ENCODE peak calls at places on chromosomes 6 and 20, in six cellular contexts. J is mesendoderm; A is GM23248; Z is neuronal stem cell; G is effector memory CD4-positive, alpha-beta T cell; M is right lobe of liver. Q is an unnamed sample.

GRCh38 chr20:21571841-21572690 is 58.2 kb upstream of the NKX2-2 start:
- DNase-seq in J (peak; percentile 20), A (peak; percentile 37), Z (peak; percentile 24), G (no peak), M (no peak), Q (peak; percentile 50)

GRCh38 chr20:44642203-44643153 is 9.0 kb downstream of the ADA start:
- DNase-seq in J (peak; percentile 93), A (peak; percentile 87), Z (no peak), G (no peak), M (peak; percentile 73), Q (peak; percentile 75)

GRCh38 chr6:153090241-153090930 is 40.7 kb downstream of the RGS17 start:
- DNase-seq in J (no peak), A (peak; percentile 89), Z (no peak), G (no peak), M (no peak), Q (no peak)

GRCh38 chr6:63923139-63923739 is 287.6 kb downstream of the PHF3 start:
- DNase-seq in J (peak; percentile 25), A (peak; percentile 54), Z (no peak), G (no peak), M (no peak), Q (no peak)

GRCh38 chr20:39381598-39381997 is 419.5 kb downstream of the DHX35 start:
- DNase-seq in J (peak; percentile 54), A (no peak), Z (peak; percentile 2), G (no peak), M (no peak), Q (no peak)

GRCh38 chr20:11719153-11719552 is 198.5 kb upstream of the BTBD3 start:
- DNase-seq in J (no peak), A (no peak), Z (no peak), G (no peak), M (no peak), Q (no peak)

GRCh38 chr6:79543886-79544285 is 6.7 kb upstream of the LCA5 start:
- DNase-seq in J (no peak), A (no peak), Z (no peak), G (no peak), M (no peak), Q (no peak)

GRCh38 chr6:15324427-15324985 is 78.6 kb downstream of the JARID2 start:
- DNase-seq in J (no peak), A (no peak), Z (no peak), G (no peak), M (no peak), Q (no peak)

GRCh38 chr6:159691133-159691962 is 1.7 kb downstream of the SOD2 start:
- DNase-seq in J (peak; percentile 58), A (peak; percentile 86), Z (no peak), G (no peak), M (no peak), Q (no peak)

GRCh38 chr6:28719275-28719940 is 193.7 kb downstream of the GPX5 start:
- DNase-seq in J (peak; percentile 84), A (peak; percentile 42), Z (no peak), G (no peak), M (no peak), Q (no peak)

GRCh38 chr6:40896696-40897095 is 142.3 kb downstream of the UNC5CL start:
- DNase-seq in J (no peak), A (no peak), Z (no peak), G (no peak), M (no peak), Q (no peak)

GRCh38 chr6:40899684-40900155 is 139.3 kb downstream of the UNC5CL start:
- DNase-seq in J (no peak), A (no peak), Z (no peak), G (no peak), M (peak; percentile 63), Q (peak; percentile 47)

GRCh38 chr6:40900791-40901190 is 138.2 kb downstream of the UNC5CL start:
- DNase-seq in J (no peak), A (no peak), Z (no peak), G (no peak), M (no peak), Q (no peak)

GRCh38 chr6:40897390-40898003 is 141.5 kb downstream of the UNC5CL start:
- DNase-seq in J (no peak), A (no peak), Z (no peak), G (no peak), M (peak; percentile 72), Q (no peak)

DNA sequence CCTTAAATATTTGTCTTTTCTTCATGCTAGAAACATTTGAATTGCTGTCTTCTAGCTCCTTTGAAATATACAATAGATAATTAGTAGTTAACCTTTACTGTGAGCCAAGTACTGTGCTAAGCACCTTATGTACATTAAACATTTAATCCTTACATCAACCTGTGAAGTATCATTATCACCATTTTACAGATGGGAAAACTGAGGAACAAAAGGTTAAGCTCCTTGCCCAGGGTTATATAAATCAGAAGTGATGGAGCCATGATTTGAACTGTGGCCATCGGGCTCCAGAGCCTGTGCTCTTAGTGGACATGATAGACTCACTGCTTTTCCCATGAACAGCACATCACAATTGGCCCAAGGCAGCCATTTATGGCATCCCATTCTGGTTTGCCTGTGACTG is 140.9 kb downstream of the UNC5CL start:
- DNase-seq in J (no peak), A (no peak), Z (no peak), G (no peak), M (no peak), Q (no peak)
- H3K27ac ChIP-seq in J (no peak overlapping the region), A (no peak overlapping the region), Z (no peak overlapping the region), G (no peak overlapping the region), M (no peak overlapping the region), Q (no peak overlapping the region)

DNA sequence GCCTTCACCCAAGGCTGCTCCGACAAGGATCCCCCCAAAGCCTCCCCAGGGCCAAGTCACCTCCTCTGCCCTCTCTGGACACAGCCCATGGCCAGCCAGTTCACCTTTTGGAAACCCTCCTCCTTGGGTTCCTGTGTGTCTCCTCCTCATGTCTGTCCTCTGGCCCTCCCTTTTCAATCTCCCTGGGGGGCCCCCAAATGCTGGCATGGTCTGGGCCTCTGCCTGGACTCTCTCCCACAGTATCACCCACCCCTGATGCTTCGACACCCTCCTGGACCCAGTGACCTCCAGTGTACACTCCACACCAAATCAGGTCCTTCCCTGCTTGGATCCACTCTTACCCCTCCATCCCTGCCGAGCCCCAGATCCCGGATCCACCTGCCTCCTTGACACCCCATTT is 46.7 kb upstream of the NNAT start:
- DNase-seq in J (no peak), A (no peak), Z (no peak), G (no peak), M (no peak), Q (no peak)
- H3K27me3 ChIP-seq in J (no peaks in the 10 kb centered on the region), A (peaks cover 18% of the 10 kb centered on the region), Z (peaks cover 4% of the 10 kb centered on the region), G (peaks cover 2% of the 10 kb centered on the region), M (no peaks in the 10 kb centered on the region), Q (no peaks in the 10 kb centered on the region)

DNA sequence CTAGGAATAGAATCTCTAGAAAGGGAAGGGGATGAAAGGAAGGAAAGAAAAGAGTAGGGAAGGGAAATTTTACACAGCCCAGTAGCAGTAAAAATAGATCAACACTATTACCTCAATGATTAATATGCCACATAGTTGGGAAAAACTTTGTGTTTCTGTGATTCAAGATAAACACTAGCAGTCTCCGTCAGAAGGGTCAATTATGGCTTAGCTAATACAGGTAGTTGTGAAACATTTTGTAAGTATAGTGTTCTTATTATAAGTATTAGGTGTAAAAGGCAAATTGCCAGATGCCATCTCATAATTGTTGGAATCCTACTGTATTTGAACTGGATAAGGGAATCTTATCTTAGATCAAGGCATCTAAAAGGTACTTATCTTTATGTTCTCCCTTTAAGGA is 165.7 kb downstream of the MTFR2 start:
- DNase-seq in J (no peak), A (peak; percentile 18), Z (no peak), G (no peak), M (no peak), Q (no peak)
- H3K27ac ChIP-seq in J (no peak overlapping the region), A (no peak overlapping the region), Z (no peak overlapping the region), G (no peak overlapping the region), M (no peak overlapping the region), Q (no peak overlapping the region)

GRCh38 chr6:31299947-31300346 is 28.1 kb upstream of the HLA-C start:
- DNase-seq in J (no peak), A (no peak), Z (no peak), G (no peak), M (no peak), Q (no peak)

GRCh38 chr6:31304683-31305082 is 32.8 kb upstream of the HLA-C start:
- DNase-seq in J (no peak), A (peak; percentile 2), Z (no peak), G (no peak), M (no peak), Q (no peak)

GRCh38 chr6:31299511-31299910 is 27.6 kb upstream of the HLA-C start:
- DNase-seq in J (no peak), A (no peak), Z (no peak), G (no peak), M (no peak), Q (no peak)

GRCh38 chr6:31305674-31306219 is 33.9 kb upstream of the HLA-C start:
- DNase-seq in J (no peak), A (peak; percentile 8), Z (no peak), G (no peak), M (no peak), Q (no peak)

GRCh38 chr6:31300797-31301196 is 28.9 kb upstream of the HLA-C start:
- DNase-seq in J (no peak), A (no peak), Z (no peak), G (no peak), M (no peak), Q (no peak)
- H3K27me3 ChIP-seq in J (peaks cover 2% of the 10 kb centered on the region), A (no peaks in the 10 kb centered on the region), Z (peaks cover 5% of the 10 kb centered on the region), G (no peaks in the 10 kb centered on the region), M (no peaks in the 10 kb centered on the region), Q (no peaks in the 10 kb centered on the region)

Q was measured in Peyer's patch.